ENCODE peak calls at places on chromosomes 7 and 10, in nine cellular contexts. One of them, this sample, is unnamed.
A peak's percentile ranks its signal among the peaks of the same experiment; 100 is the strongest.

GRCh38 chr7:13139436-13139835 is 452.0 kb downstream of the ARL4A start:
- DNase-seq in fibroblast of lung: no peak
- DNase-seq in testis: no peak
- DNase-seq in hepatocyte: no peak
- DNase-seq in heart left ventricle: no peak
- DNase-seq in spleen: no peak
- DNase-seq in BE2C: no peak
- DNase-seq in vagina: no peak
- DNase-seq in mammary epithelial cell: no peak
- DNase-seq in this sample: no peak

GRCh38 chr7:98862716-98863420 is 6.9 kb downstream of the TMEM130 start:
- DNase-seq in fibroblast of lung: no peak
- DNase-seq in testis: no peak
- DNase-seq in hepatocyte: no peak
- DNase-seq in heart left ventricle: no peak
- DNase-seq in spleen: peak; percentile 64
- DNase-seq in BE2C: no peak
- DNase-seq in vagina: no peak
- DNase-seq in mammary epithelial cell: no peak
- DNase-seq in this sample: no peak

GRCh38 chr10:17562572-17562971 is 54.6 kb downstream of the HACD1 start:
- DNase-seq in fibroblast of lung: peak; percentile 95
- DNase-seq in testis: no peak
- DNase-seq in hepatocyte: no peak
- DNase-seq in heart left ventricle: no peak
- DNase-seq in spleen: no peak
- DNase-seq in BE2C: no peak
- DNase-seq in vagina: no peak
- DNase-seq in mammary epithelial cell: peak; percentile 4
- DNase-seq in this sample: no peak

GRCh38 chr10:17528296-17528862 is 74.0 kb upstream of the ST8SIA6 start:
- DNase-seq in fibroblast of lung: no peak
- DNase-seq in testis: no peak
- DNase-seq in hepatocyte: no peak
- DNase-seq in heart left ventricle: no peak
- DNase-seq in spleen: no peak
- DNase-seq in BE2C: no peak
- DNase-seq in vagina: no peak
- DNase-seq in mammary epithelial cell: no peak
- DNase-seq in this sample: no peak

GRCh38 chr10:101481256-101481655 is 106.8 kb downstream of the POLL start:
- DNase-seq in fibroblast of lung: no peak
- DNase-seq in testis: no peak
- DNase-seq in hepatocyte: no peak
- DNase-seq in heart left ventricle: no peak
- DNase-seq in spleen: no peak
- DNase-seq in BE2C: no peak
- DNase-seq in vagina: no peak
- DNase-seq in mammary epithelial cell: no peak
- DNase-seq in this sample: no peak

GRCh38 chr10:88851706-88852105 is at the start of gene ANKRD22:
- DNase-seq in fibroblast of lung: peak; percentile 61
- DNase-seq in testis: no peak
- DNase-seq in hepatocyte: peak; percentile 84
- DNase-seq in heart left ventricle: no peak
- DNase-seq in spleen: no peak
- DNase-seq in BE2C: no peak
- DNase-seq in vagina: no peak
- DNase-seq in mammary epithelial cell: peak; percentile 99
- DNase-seq in this sample: peak; percentile 90

GRCh38 chr7:21639206-21639868 is 96.5 kb downstream of the DNAH11 start:
- DNase-seq in fibroblast of lung: no peak
- DNase-seq in testis: no peak
- DNase-seq in hepatocyte: no peak
- DNase-seq in heart left ventricle: no peak
- DNase-seq in spleen: no peak
- DNase-seq in BE2C: no peak
- DNase-seq in vagina: no peak
- DNase-seq in mammary epithelial cell: no peak
- DNase-seq in this sample: no peak

GRCh38 chr10:119865699-119866240 is 6.9 kb downstream of the MCMBP start:
- DNase-seq in fibroblast of lung: no peak
- DNase-seq in testis: no peak
- DNase-seq in hepatocyte: no peak
- DNase-seq in heart left ventricle: no peak
- DNase-seq in spleen: no peak
- DNase-seq in BE2C: no peak
- DNase-seq in vagina: no peak
- DNase-seq in mammary epithelial cell: no peak
- DNase-seq in this sample: no peak

GRCh38 chr10:101939273-101939635 is 95.7 kb upstream of the KCNIP2 start:
- DNase-seq in fibroblast of lung: peak; percentile 97
- DNase-seq in testis: no peak
- DNase-seq in hepatocyte: peak; percentile 27
- DNase-seq in heart left ventricle: no peak
- DNase-seq in spleen: no peak
- DNase-seq in BE2C: no peak
- DNase-seq in vagina: no peak
- DNase-seq in mammary epithelial cell: peak; percentile 77
- DNase-seq in this sample: no peak

GRCh38 chr7:6359742-6360141 is 87.3 kb upstream of the CYTH3 start:
- DNase-seq in fibroblast of lung: no peak
- DNase-seq in testis: no peak
- DNase-seq in hepatocyte: no peak
- DNase-seq in heart left ventricle: no peak
- DNase-seq in spleen: no peak
- DNase-seq in BE2C: no peak
- DNase-seq in vagina: no peak
- DNase-seq in mammary epithelial cell: no peak
- DNase-seq in this sample: no peak

GRCh38 chr7:85070967-85071628 is 115.8 kb downstream of the SEMA3D start:
- DNase-seq in fibroblast of lung: peak; percentile 38
- DNase-seq in testis: no peak
- DNase-seq in hepatocyte: no peak
- DNase-seq in heart left ventricle: no peak
- DNase-seq in spleen: no peak
- DNase-seq in BE2C: no peak
- DNase-seq in vagina: no peak
- DNase-seq in mammary epithelial cell: peak; percentile 88
- DNase-seq in this sample: no peak

GRCh38 chr10:100038561-100039071 is 28.9 kb upstream of the DNMBP start:
- DNase-seq in fibroblast of lung: no peak
- DNase-seq in testis: no peak
- DNase-seq in hepatocyte: peak; percentile 44
- DNase-seq in heart left ventricle: peak; percentile 32
- DNase-seq in spleen: no peak
- DNase-seq in BE2C: no peak
- DNase-seq in vagina: no peak
- DNase-seq in mammary epithelial cell: no peak
- DNase-seq in this sample: peak; percentile 52

GRCh38 chr7:151687523-151688235 is 168.0 kb upstream of the RHEB start:
- DNase-seq in fibroblast of lung: peak; percentile 92
- DNase-seq in testis: no peak
- DNase-seq in hepatocyte: peak; percentile 88
- DNase-seq in heart left ventricle: peak; percentile 43
- DNase-seq in spleen: no peak
- DNase-seq in BE2C: no peak
- DNase-seq in vagina: no peak
- DNase-seq in mammary epithelial cell: peak; percentile 94
- DNase-seq in this sample: no peak

GRCh38 chr10:27696466-27696865 is 49.2 kb downstream of the MKX start:
- DNase-seq in fibroblast of lung: no peak
- DNase-seq in testis: no peak
- DNase-seq in hepatocyte: no peak
- DNase-seq in heart left ventricle: no peak
- DNase-seq in spleen: no peak
- DNase-seq in BE2C: no peak
- DNase-seq in vagina: no peak
- DNase-seq in mammary epithelial cell: no peak
- DNase-seq in this sample: no peak

GRCh38 chr10:27699778-27700177 is 45.8 kb downstream of the MKX start:
- DNase-seq in fibroblast of lung: peak; percentile 65
- DNase-seq in testis: no peak
- DNase-seq in hepatocyte: no peak
- DNase-seq in heart left ventricle: no peak
- DNase-seq in spleen: no peak
- DNase-seq in BE2C: no peak
- DNase-seq in vagina: no peak
- DNase-seq in mammary epithelial cell: no peak
- DNase-seq in this sample: no peak

GRCh38 chr10:27701971-27702537 is 43.6 kb downstream of the MKX start:
- DNase-seq in fibroblast of lung: no peak
- DNase-seq in testis: peak; percentile 28
- DNase-seq in hepatocyte: no peak
- DNase-seq in heart left ventricle: no peak
- DNase-seq in spleen: no peak
- DNase-seq in BE2C: no peak
- DNase-seq in vagina: no peak
- DNase-seq in mammary epithelial cell: no peak
- DNase-seq in this sample: no peak
- H3K36me3 ChIP-seq in fibroblast of lung: no peaks in the 10 kb centered on the region
- H3K36me3 ChIP-seq in testis: no peaks in the 10 kb centered on the region
- H3K36me3 ChIP-seq in hepatocyte: no peaks in the 10 kb centered on the region
- H3K36me3 ChIP-seq in heart left ventricle: no peaks in the 10 kb centered on the region
- H3K36me3 ChIP-seq in spleen: no peaks in the 10 kb centered on the region
- H3K36me3 ChIP-seq in BE2C: no peaks in the 10 kb centered on the region
- H3K36me3 ChIP-seq in vagina: no peaks in the 10 kb centered on the region
- H3K36me3 ChIP-seq in mammary epithelial cell: no peaks in the 10 kb centered on the region
- H3K36me3 ChIP-seq in this sample: no peaks in the 10 kb centered on the region

DNA sequence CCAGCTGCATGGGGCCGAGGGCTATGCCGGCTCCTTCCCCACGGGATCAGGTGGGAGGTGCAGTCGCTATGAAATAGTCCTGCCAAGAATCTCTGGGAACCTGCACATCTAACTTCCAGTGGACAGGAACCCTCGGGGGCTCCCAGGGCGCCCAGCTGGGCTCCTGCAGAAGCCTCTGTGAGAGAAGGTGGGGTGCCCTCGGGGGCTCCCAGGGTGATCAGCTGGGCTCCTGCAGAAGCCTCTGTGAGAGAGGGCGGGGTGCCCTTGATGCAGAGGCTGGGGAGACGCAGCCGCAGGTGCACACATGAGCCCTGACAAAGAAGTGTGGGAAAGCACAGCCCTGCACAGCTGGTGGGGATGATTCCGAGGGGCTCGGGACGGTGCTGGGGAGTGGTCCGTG is 5.9 kb downstream of the VENTX start:
- DNase-seq in fibroblast of lung: no peak
- DNase-seq in testis: no peak
- DNase-seq in hepatocyte: no peak
- DNase-seq in heart left ventricle: no peak
- DNase-seq in spleen: no peak
- DNase-seq in BE2C: no peak
- DNase-seq in vagina: no peak
- DNase-seq in mammary epithelial cell: no peak
- DNase-seq in this sample: no peak
- TF ChIP-seq CTCF in fibroblast of lung: no peak
- TF ChIP-seq CTCF in testis: no peak
- TF ChIP-seq CTCF in hepatocyte: no peak
- TF ChIP-seq CTCF in heart left ventricle: no peak
- TF ChIP-seq CTCF in spleen: no peak
- TF ChIP-seq CTCF in BE2C: no peak
- TF ChIP-seq CTCF in vagina: no peak
- TF ChIP-seq CTCF in mammary epithelial cell: no peak
- TF ChIP-seq CTCF in this sample: no peak

GRCh38 chr7:1798191-1798590 is 128.1 kb downstream of the ELFN1 start:
- DNase-seq in fibroblast of lung: no peak
- DNase-seq in testis: no peak
- DNase-seq in hepatocyte: no peak
- DNase-seq in heart left ventricle: no peak
- DNase-seq in spleen: no peak
- DNase-seq in BE2C: no peak
- DNase-seq in vagina: no peak
- DNase-seq in mammary epithelial cell: no peak
- DNase-seq in this sample: no peak
- H3K27me3 ChIP-seq in fibroblast of lung: no peaks in the 10 kb centered on the region
- H3K27me3 ChIP-seq in testis: no peaks in the 10 kb centered on the region
- H3K27me3 ChIP-seq in hepatocyte: no peaks in the 10 kb centered on the region
- H3K27me3 ChIP-seq in heart left ventricle: no peaks in the 10 kb centered on the region
- H3K27me3 ChIP-seq in spleen: peaks cover 11% of the 10 kb centered on the region
- H3K27me3 ChIP-seq in BE2C: no peaks in the 10 kb centered on the region
- H3K27me3 ChIP-seq in vagina: no peaks in the 10 kb centered on the region
- H3K27me3 ChIP-seq in mammary epithelial cell: no peaks in the 10 kb centered on the region
- H3K27me3 ChIP-seq in this sample: no peaks in the 10 kb centered on the region

GRCh38 chr7:71517940-71518339 is 386.0 kb downstream of the GALNT17 start:
- DNase-seq in fibroblast of lung: no peak
- DNase-seq in testis: no peak
- DNase-seq in hepatocyte: no peak
- DNase-seq in heart left ventricle: no peak
- DNase-seq in spleen: no peak
- DNase-seq in BE2C: no peak
- DNase-seq in vagina: no peak
- DNase-seq in mammary epithelial cell: no peak
- DNase-seq in this sample: no peak
- H3K36me3 ChIP-seq in fibroblast of lung: no peaks in the 10 kb centered on the region
- H3K36me3 ChIP-seq in testis: no peaks in the 10 kb centered on the region
- H3K36me3 ChIP-seq in hepatocyte: no peaks in the 10 kb centered on the region
- H3K36me3 ChIP-seq in heart left ventricle: no peaks in the 10 kb centered on the region
- H3K36me3 ChIP-seq in spleen: no peaks in the 10 kb centered on the region
- H3K36me3 ChIP-seq in BE2C: no peaks in the 10 kb centered on the region
- H3K36me3 ChIP-seq in vagina: no peaks in the 10 kb centered on the region
- H3K36me3 ChIP-seq in mammary epithelial cell: no peaks in the 10 kb centered on the region
- H3K36me3 ChIP-seq in this sample: no peaks in the 10 kb centered on the region

GRCh38 chr10:113939212-113939860 is 84.9 kb downstream of the NHLRC2 start:
- DNase-seq in fibroblast of lung: no peak
- DNase-seq in testis: no peak
- DNase-seq in hepatocyte: no peak
- DNase-seq in heart left ventricle: no peak
- DNase-seq in spleen: no peak
- DNase-seq in BE2C: no peak
- DNase-seq in vagina: no peak
- DNase-seq in mammary epithelial cell: no peak
- DNase-seq in this sample: no peak
- TF ChIP-seq CTCF in fibroblast of lung: no peak
- TF ChIP-seq CTCF in testis: no peak
- TF ChIP-seq CTCF in hepatocyte: no peak
- TF ChIP-seq CTCF in heart left ventricle: no peak
- TF ChIP-seq CTCF in spleen: no peak
- TF ChIP-seq CTCF in BE2C: no peak
- TF ChIP-seq CTCF in vagina: no peak
- TF ChIP-seq CTCF in mammary epithelial cell: no peak
- TF ChIP-seq CTCF in this sample: no peak

GRCh38 chr7:30679664-30680063 is 2.6 kb downstream of the CRHR2 start:
- DNase-seq in fibroblast of lung: no peak
- DNase-seq in testis: no peak
- DNase-seq in hepatocyte: no peak
- DNase-seq in heart left ventricle: no peak
- DNase-seq in spleen: no peak
- DNase-seq in BE2C: no peak
- DNase-seq in vagina: no peak
- DNase-seq in mammary epithelial cell: no peak
- DNase-seq in this sample: no peak
- H3K27me3 ChIP-seq in fibroblast of lung: peaks cover 66% of the 10 kb centered on the region
- H3K27me3 ChIP-seq in testis: no peaks in the 10 kb centered on the region
- H3K27me3 ChIP-seq in hepatocyte: peaks cover 81% of the 10 kb centered on the region
- H3K27me3 ChIP-seq in heart left ventricle: peaks cover 32% of the 10 kb centered on the region
- H3K27me3 ChIP-seq in spleen: peaks cover 72% of the 10 kb centered on the region
- H3K27me3 ChIP-seq in BE2C: peaks cover 16% of the 10 kb centered on the region
- H3K27me3 ChIP-seq in vagina: no peaks in the 10 kb centered on the region
- H3K27me3 ChIP-seq in mammary epithelial cell: peaks cover 35% of the 10 kb centered on the region
- H3K27me3 ChIP-seq in this sample: peaks cover 21% of the 10 kb centered on the region

This sample was measured in colonic mucosa.